ENCODE peak calls at places on chromosome 12, in seven cellular contexts. E, R, T, G, O, V and B are unnamed samples.
A peak's percentile ranks its signal among the peaks of the same experiment; 100 is the strongest.

GRCh38 chr12:108635997-108636808 is 2.5 kb upstream of the SELPLG start:
- DNase-seq in E (no peak), R (no peak), T (no peak), G (no peak), O (no peak), V (no peak), B (no peak)

GRCh38 chr12:123057505-123058265 is 77.2 kb downstream of the ARL6IP4 start:
- DNase-seq in E (no peak), R (no peak), T (no peak), G (no peak), O (no peak), V (no peak), B (no peak)

GRCh38 chr12:42824327-42824726 is 234.8 kb upstream of the PRICKLE1 start:
- DNase-seq in E (no peak), R (no peak), T (no peak), G (no peak), O (no peak), V (no peak), B (no peak)

GRCh38 chr12:90908465-90908864 is 46.5 kb downstream of the CCER1 start:
- DNase-seq in E (no peak), R (no peak), T (peak; percentile 83), G (no peak), O (peak; percentile 65), V (no peak), B (no peak)

GRCh38 chr12:79732647-79733046 is 41.9 kb upstream of the PAWR start:
- DNase-seq in E (no peak), R (no peak), T (no peak), G (no peak), O (no peak), V (no peak), B (no peak)

GRCh38 chr12:128976120-128976519 is 122.8 kb downstream of the GLT1D1 start:
- DNase-seq in E (peak; percentile 71), R (peak; percentile 89), T (no peak), G (peak; percentile 82), O (no peak), V (no peak), B (peak; percentile 86)

GRCh38 chr12:8948711-8949524 is 527 bp downstream of the M6PR start:
- DNase-seq in E (peak; percentile 17), R (peak; percentile 61), T (peak; percentile 40), G (peak; percentile 48), O (peak; percentile 83), V (peak; percentile 30), B (peak; percentile 36)

GRCh38 chr12:47236109-47236714 is 156.5 kb upstream of the AMIGO2 start:
- DNase-seq in E (no peak), R (no peak), T (peak; percentile 88), G (no peak), O (peak; percentile 68), V (no peak), B (no peak)

DNA sequence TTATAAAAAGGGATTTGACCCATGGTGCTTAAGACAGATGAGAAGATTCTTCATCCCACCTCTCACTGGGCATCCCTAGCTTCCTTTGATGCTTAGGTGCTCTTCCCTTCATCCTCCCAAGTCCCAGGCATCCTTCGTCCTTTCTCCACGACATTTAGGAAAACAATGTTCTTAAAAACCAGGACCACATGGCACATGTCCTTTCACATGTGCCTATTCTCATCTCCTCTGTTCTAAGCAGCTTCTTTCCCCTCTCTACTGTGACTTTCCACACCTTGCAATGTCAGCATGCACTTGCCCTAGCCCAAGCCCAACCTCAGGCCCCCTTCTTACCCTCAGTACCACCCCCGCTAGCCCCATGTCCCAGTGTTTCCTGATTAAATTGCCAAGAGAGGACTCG is 12.2 kb downstream of the TPH2 start:
- DNase-seq in E (no peak), R (no peak), T (no peak), G (no peak), O (no peak), V (no peak), B (no peak)
- H3K18ac ChIP-seq in E (no peak overlapping the region), R (no peak overlapping the region), T (peak overlapping the region; percentile 42), G (peak overlapping the region; percentile 42), O (no peak overlapping the region), V (no peak overlapping the region), B (peak overlapping the region; percentile 33)

GRCh38 chr12:94789510-94790225 is 139.3 kb upstream of the TMCC3 start:
- DNase-seq in E (no peak), R (no peak), T (no peak), G (no peak), O (no peak), V (no peak), B (no peak)

GRCh38 chr12:94793191-94793595 is 142.8 kb upstream of the TMCC3 start:
- DNase-seq in E (no peak), R (peak; percentile 74), T (peak; percentile 4), G (no peak), O (no peak), V (peak; percentile 70), B (peak; percentile 47)

GRCh38 chr12:94792690-94793089 is 142.3 kb upstream of the TMCC3 start:
- DNase-seq in E (no peak), R (no peak), T (peak; percentile 5), G (no peak), O (no peak), V (no peak), B (no peak)

GRCh38 chr12:94790822-94791221 is 140.5 kb upstream of the TMCC3 start:
- DNase-seq in E (no peak), R (no peak), T (no peak), G (no peak), O (no peak), V (no peak), B (no peak)

GRCh38 chr12:94791933-94792332 is 141.6 kb upstream of the TMCC3 start:
- DNase-seq in E (no peak), R (no peak), T (no peak), G (no peak), O (no peak), V (no peak), B (no peak)
- H3K18ac ChIP-seq in E (no peak overlapping the region), R (no peak overlapping the region), T (no peak overlapping the region), G (no peak overlapping the region), O (no peak overlapping the region), V (no peak overlapping the region), B (no peak overlapping the region)

GRCh38 chr12:116808113-116808786 is 70.1 kb downstream of the RNFT2 start:
- DNase-seq in E (no peak), R (no peak), T (no peak), G (no peak), O (no peak), V (no peak), B (no peak)
- H3K18ac ChIP-seq in E (no peak overlapping the region), R (no peak overlapping the region), T (no peak overlapping the region), G (no peak overlapping the region), O (no peak overlapping the region), V (no peak overlapping the region), B (no peak overlapping the region)

DNA sequence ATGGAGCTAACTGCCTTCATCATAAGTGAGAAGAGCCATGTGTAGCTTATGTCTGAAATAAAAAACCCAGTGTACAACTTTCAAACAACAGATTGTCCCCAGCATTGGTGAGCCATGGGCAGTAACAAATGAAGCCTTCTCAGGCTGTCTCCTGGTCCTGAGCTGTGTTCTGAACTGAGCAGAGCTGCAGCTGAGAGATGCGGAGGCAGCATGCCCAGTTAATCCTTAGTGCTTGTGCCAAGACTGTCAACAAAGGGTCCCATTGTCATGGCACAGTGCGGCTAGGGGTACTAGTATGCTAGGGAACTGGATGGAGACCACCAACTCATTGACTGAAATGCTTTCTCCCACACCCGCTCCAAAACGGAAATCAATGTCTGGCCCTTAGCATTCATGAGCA is 154.3 kb downstream of the RMST start:
- DNase-seq in E (no peak), R (no peak), T (no peak), G (no peak), O (no peak), V (no peak), B (no peak)
- H3K18ac ChIP-seq in E (peak overlapping the region; percentile 66), R (no peak overlapping the region), T (no peak overlapping the region), G (no peak overlapping the region), O (no peak overlapping the region), V (no peak overlapping the region), B (no peak overlapping the region)

DNA sequence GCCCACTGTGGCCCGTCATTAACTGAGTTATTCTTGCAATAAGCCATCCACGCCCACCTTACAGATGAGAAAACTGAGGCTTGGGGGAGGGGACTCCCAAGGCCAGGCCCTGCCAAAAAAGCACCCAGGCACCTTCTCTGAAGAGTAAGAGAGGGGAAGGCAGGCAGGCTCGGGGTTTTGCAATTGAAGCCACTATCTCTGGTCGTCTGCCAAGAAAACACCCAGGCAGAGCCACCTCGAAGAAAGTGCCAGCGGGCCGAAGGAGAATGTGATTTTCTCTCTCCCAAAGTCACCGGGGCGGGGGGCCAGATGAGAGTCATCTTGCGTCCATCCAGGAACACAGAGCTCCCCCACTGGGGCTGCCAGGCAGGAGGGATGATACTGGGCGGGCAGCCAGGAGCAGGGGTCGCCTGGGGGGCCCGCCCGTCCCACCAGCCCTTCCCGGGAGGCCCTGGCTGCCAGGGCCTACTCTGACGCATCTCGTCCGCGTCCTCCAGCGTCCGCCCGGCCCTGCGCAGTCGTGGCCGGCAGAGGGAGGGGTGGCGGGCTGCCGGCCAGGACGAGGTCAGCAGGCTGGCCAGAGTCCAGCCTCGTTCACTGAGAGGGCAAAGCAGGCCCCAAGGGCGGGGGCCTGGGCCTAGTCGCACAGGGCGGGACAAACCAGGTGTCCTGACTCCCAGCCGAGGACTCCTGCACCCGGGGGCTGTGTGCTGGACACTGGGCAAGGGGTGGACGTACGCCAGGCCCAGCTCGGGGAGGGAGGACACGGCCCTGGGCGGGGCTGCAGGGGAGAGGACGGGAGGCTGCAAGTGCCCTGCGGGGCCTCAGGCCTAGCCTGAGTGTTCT is 74.4 kb downstream of the RFLNA start:
- DNase-seq in E (no peak), R (no peak), T (peak; percentile 92), G (no peak), O (peak; percentile 36), V (peak; percentile 79), B (no peak)
- H3K18ac ChIP-seq in E (peak overlapping the region; percentile 60), R (no peak overlapping the region), T (peak overlapping the region; percentile 30), G (no peak overlapping the region), O (no peak overlapping the region), V (peak overlapping the region; percentile 20), B (no peak overlapping the region)

DNA sequence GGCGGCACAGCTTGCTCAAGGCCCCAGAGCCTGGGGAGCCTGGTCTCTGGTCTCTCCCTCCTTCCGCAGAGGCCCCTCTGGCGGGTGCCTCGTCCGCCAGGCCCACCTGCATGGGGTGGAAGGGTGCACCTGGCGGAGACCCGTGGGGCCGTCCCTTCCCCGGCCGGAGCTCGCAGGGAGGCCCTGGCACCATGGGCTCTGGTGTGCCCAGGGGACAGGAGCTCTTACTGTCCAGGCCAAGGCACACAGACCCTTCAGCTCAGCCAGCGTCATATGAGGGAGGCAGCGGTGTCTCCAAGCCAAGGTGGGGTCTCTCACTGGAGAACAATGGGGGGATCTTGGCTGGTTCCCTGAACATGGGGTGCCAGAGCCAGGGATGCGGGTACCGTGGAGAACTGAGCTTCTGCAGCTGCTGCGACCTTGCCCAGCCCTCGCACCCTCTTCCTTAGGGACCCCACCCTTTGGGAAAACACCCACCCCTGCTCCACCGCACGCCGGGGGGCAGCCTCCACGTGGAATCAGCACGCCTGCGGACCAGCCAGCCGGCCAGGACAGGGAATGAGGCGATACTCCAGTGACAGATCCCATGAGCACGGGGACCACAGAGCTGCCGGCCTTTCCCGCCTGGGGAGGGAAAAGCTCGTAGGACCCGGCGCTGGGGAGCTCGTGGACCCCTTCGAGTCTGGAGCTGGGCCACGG is 25.7 kb upstream of the GALNT9 start:
- DNase-seq in E (no peak), R (no peak), T (no peak), G (no peak), O (no peak), V (no peak), B (no peak)
- H3K18ac ChIP-seq in E (no peak overlapping the region), R (no peak overlapping the region), T (no peak overlapping the region), G (no peak overlapping the region), O (no peak overlapping the region), V (no peak overlapping the region), B (no peak overlapping the region)